ENCODE peak calls at places on chromosomes 11 and 22, in ten cellular contexts. X is NB4; Z is osteoblast; N is GM13977; E is amniotic epithelial cell; Q is CD4-positive, alpha-beta T cell; T is iris pigment epithelial cell; A is activated naive CD8-positive, alpha-beta T cell treated with anti-CD3 and anti-CD28 coated beads, Interleukin-2, amount 50 U/mL, for 24 hours; C is CD4-positive, CD25-positive, alpha-beta regulatory T cell; S is stimulated activated CD8-positive, alpha-beta memory T cell treated with anti-CD3 and anti-CD28 coated beads, Interleukin-15, amount 100 ng/mL, for 1 hour. H is an unnamed sample.

GRCh38 chr11:88320149-88320559 is 17.4 kb downstream of the CTSC start:
- DNase-seq in X (no peak), T (peak), Q (no peak), Z (peak), N (no peak), S (no peak), E (peak), A (no peak), C (no peak), H (no peak)

GRCh38 chr22:50705219-50705691 is 32.6 kb downstream of the SHANK3 start:
- DNase-seq in T (peak), S (no peak), N (no peak), A (no peak), C (no peak), Q (no peak), Z (peak), X (peak), E (peak), H (no peak)

GRCh38 chr11:67056640-67057409 is at the start of gene RHOD:
- DNase-seq in Q (no peak), N (peak), T (no peak), Z (peak), A (peak), C (no peak), X (no peak), S (no peak), E (no peak), H (no peak)

GRCh38 chr11:3135491-3136440 is 29.3 kb downstream of the OSBPL5 start:
- DNase-seq in C (no peak), A (peak), Q (peak), E (no peak), N (no peak), T (no peak), X (peak), S (no peak), Z (peak), H (no peak)

GRCh38 chr22:30079952-30080533 is at the start of gene HORMAD2:
- DNase-seq in T (peak), Q (no peak), Z (peak), A (no peak), X (no peak), E (peak), S (no peak), C (no peak), N (no peak), H (no peak)

GRCh38 chr11:129815596-129816461 is at the start of gene TMEM45B:
- DNase-seq in E (no peak), T (no peak), C (no peak), A (peak), Q (peak), X (no peak), N (no peak), Z (peak), S (no peak), H (no peak)

GRCh38 chr22:45997077-45997774 is 20.3 kb upstream of the WNT7B start:
- DNase-seq in Z (peak), T (peak), C (no peak), X (peak), Q (no peak), N (peak), A (no peak), S (no peak), E (peak), H (no peak)

GRCh38 chr11:16607675-16608644 is 130.5 kb upstream of the C11orf58 start:
- DNase-seq in C (no peak), Q (no peak), T (no peak), A (no peak), Z (peak), X (no peak), E (peak), S (no peak), N (no peak), H (no peak)

GRCh38 chr22:33921576-33922181 is 1.4 kb upstream of the LARGE1 start:
- DNase-seq in C (no peak), Q (no peak), T (peak), N (peak), S (no peak), E (no peak), Z (peak), A (peak), X (peak), H (no peak)

GRCh38 chr11:86152006-86152862 is 83.3 kb upstream of the PICALM start:
- DNase-seq in N (no peak), S (no peak), C (no peak), Z (no peak), A (no peak), T (peak), Q (no peak), X (no peak), E (peak), H (no peak)

GRCh38 chr22:42217019-42217751 is 53.3 kb downstream of the TCF20 start:
- DNase-seq in S (no peak), A (no peak), E (peak), C (no peak), N (peak), Z (no peak), T (peak), Q (no peak), X (no peak), H (no peak)